ENCODE peak calls at places on chromosomes 13 and 19, in six cellular contexts. One of them, this sample, is unnamed.

GRCh38 chr13:27442797-27443196 is 7.6 kb downstream of the MTIF3 start:
- DNase-seq in brain microvascular endothelial cell: no peak
- DNase-seq in mucosa of descending colon: no peak
- DNase-seq in tibial artery: no peak
- DNase-seq in endodermal cell: no peak
- DNase-seq in coronary artery: no peak
- DNase-seq in this sample: no peak

GRCh38 chr19:5480427-5480836 is 25.2 kb downstream of the ZNRF4 start:
- DNase-seq in brain microvascular endothelial cell: no peak
- DNase-seq in mucosa of descending colon: peak
- DNase-seq in tibial artery: no peak
- DNase-seq in endodermal cell: peak
- DNase-seq in coronary artery: no peak
- DNase-seq in this sample: no peak

GRCh38 chr19:12779162-12779993 is 4.0 kb upstream of the HOOK2 start:
- DNase-seq in brain microvascular endothelial cell: peak
- DNase-seq in mucosa of descending colon: peak
- DNase-seq in tibial artery: no peak
- DNase-seq in endodermal cell: peak
- DNase-seq in coronary artery: peak
- DNase-seq in this sample: peak

GRCh38 chr19:7743425-7743841 is 3.9 kb downstream of the CD209 start:
- DNase-seq in brain microvascular endothelial cell: no peak
- DNase-seq in mucosa of descending colon: no peak
- DNase-seq in tibial artery: no peak
- DNase-seq in endodermal cell: no peak
- DNase-seq in coronary artery: no peak
- DNase-seq in this sample: no peak

GRCh38 chr13:113078895-113079720 is 26.5 kb upstream of the F7 start:
- DNase-seq in brain microvascular endothelial cell: no peak
- DNase-seq in mucosa of descending colon: no peak
- DNase-seq in tibial artery: no peak
- DNase-seq in endodermal cell: no peak
- DNase-seq in coronary artery: no peak
- DNase-seq in this sample: no peak

GRCh38 chr19:511101-511841 is 4.0 kb downstream of the TPGS1 start:
- DNase-seq in brain microvascular endothelial cell: no peak
- DNase-seq in mucosa of descending colon: peak
- DNase-seq in tibial artery: no peak
- DNase-seq in endodermal cell: peak
- DNase-seq in coronary artery: no peak
- DNase-seq in this sample: no peak

GRCh38 chr13:111926501-111927180 is 140.3 kb upstream of the SOX1 start:
- DNase-seq in brain microvascular endothelial cell: no peak
- DNase-seq in mucosa of descending colon: no peak
- DNase-seq in tibial artery: no peak
- DNase-seq in endodermal cell: peak
- DNase-seq in coronary artery: peak
- DNase-seq in this sample: no peak

GRCh38 chr13:38921081-38921480 is 69.5 kb downstream of the STOML3 start:
- DNase-seq in brain microvascular endothelial cell: no peak
- DNase-seq in mucosa of descending colon: no peak
- DNase-seq in tibial artery: no peak
- DNase-seq in endodermal cell: no peak
- DNase-seq in coronary artery: no peak
- DNase-seq in this sample: no peak

GRCh38 chr19:29715695-29716581 is 877 bp upstream of the C19orf12 start:
- DNase-seq in brain microvascular endothelial cell: no peak
- DNase-seq in mucosa of descending colon: peak
- DNase-seq in tibial artery: no peak
- DNase-seq in endodermal cell: no peak
- DNase-seq in coronary artery: no peak
- DNase-seq in this sample: no peak

GRCh38 chr19:58572818-58573657 is at the start of gene MZF1:
- DNase-seq in brain microvascular endothelial cell: peak
- DNase-seq in mucosa of descending colon: peak
- DNase-seq in tibial artery: peak
- DNase-seq in endodermal cell: peak
- DNase-seq in coronary artery: peak
- DNase-seq in this sample: peak

GRCh38 chr19:13700621-13701020 is 63.7 kb upstream of the MRI1 start:
- DNase-seq in brain microvascular endothelial cell: no peak
- DNase-seq in mucosa of descending colon: no peak
- DNase-seq in tibial artery: no peak
- DNase-seq in endodermal cell: no peak
- DNase-seq in coronary artery: no peak
- DNase-seq in this sample: no peak

GRCh38 chr13:44197791-44198770 is 175.5 kb upstream of the SERP2 start:
- DNase-seq in brain microvascular endothelial cell: peak
- DNase-seq in mucosa of descending colon: no peak
- DNase-seq in tibial artery: no peak
- DNase-seq in endodermal cell: no peak
- DNase-seq in coronary artery: no peak
- DNase-seq in this sample: no peak

GRCh38 chr13:27425151-27425917 is 915 bp downstream of the GTF3A start:
- DNase-seq in brain microvascular endothelial cell: no peak
- DNase-seq in mucosa of descending colon: peak
- DNase-seq in tibial artery: no peak
- DNase-seq in endodermal cell: no peak
- DNase-seq in coronary artery: no peak
- DNase-seq in this sample: no peak

GRCh38 chr19:5369962-5370367 is 29.4 kb upstream of the PTPRS start:
- DNase-seq in brain microvascular endothelial cell: peak
- DNase-seq in mucosa of descending colon: peak
- DNase-seq in tibial artery: no peak
- DNase-seq in endodermal cell: peak
- DNase-seq in coronary artery: no peak
- DNase-seq in this sample: no peak

GRCh38 chr19:18464646-18465045 is 26.7 kb upstream of the ISYNA1 start:
- DNase-seq in brain microvascular endothelial cell: peak
- DNase-seq in mucosa of descending colon: peak
- DNase-seq in tibial artery: peak
- DNase-seq in endodermal cell: no peak
- DNase-seq in coronary artery: peak
- DNase-seq in this sample: peak

GRCh38 chr19:752652-753517 is 2.0 kb downstream of the MISP start:
- DNase-seq in brain microvascular endothelial cell: peak
- DNase-seq in mucosa of descending colon: peak
- DNase-seq in tibial artery: peak
- DNase-seq in endodermal cell: no peak
- DNase-seq in coronary artery: no peak
- DNase-seq in this sample: peak

GRCh38 chr13:50867641-50867952 is 24.1 kb upstream of the DLEU7 start:
- DNase-seq in brain microvascular endothelial cell: no peak
- DNase-seq in mucosa of descending colon: no peak
- DNase-seq in tibial artery: no peak
- DNase-seq in endodermal cell: no peak
- DNase-seq in coronary artery: no peak
- DNase-seq in this sample: no peak

GRCh38 chr13:101959016-101959415 is 442.8 kb downstream of the FGF14 start:
- DNase-seq in brain microvascular endothelial cell: no peak
- DNase-seq in mucosa of descending colon: no peak
- DNase-seq in tibial artery: no peak
- DNase-seq in endodermal cell: no peak
- DNase-seq in coronary artery: no peak
- DNase-seq in this sample: no peak

GRCh38 chr19:38303517-38304351 is at the start of gene C19orf33:
- DNase-seq in brain microvascular endothelial cell: no peak
- DNase-seq in mucosa of descending colon: peak
- DNase-seq in tibial artery: no peak
- DNase-seq in endodermal cell: peak
- DNase-seq in coronary artery: no peak
- DNase-seq in this sample: no peak

GRCh38 chr13:36418022-36418805 is 14.1 kb upstream of the CCNA1 start:
- DNase-seq in brain microvascular endothelial cell: peak
- DNase-seq in mucosa of descending colon: no peak
- DNase-seq in tibial artery: no peak
- DNase-seq in endodermal cell: peak
- DNase-seq in coronary artery: no peak
- DNase-seq in this sample: peak

GRCh38 chr13:99989376-99990044 is 7.9 kb downstream of the ZIC2 start:
- DNase-seq in brain microvascular endothelial cell: no peak
- DNase-seq in mucosa of descending colon: no peak
- DNase-seq in tibial artery: no peak
- DNase-seq in endodermal cell: peak
- DNase-seq in coronary artery: no peak
- DNase-seq in this sample: no peak
- H3K4me3 ChIP-seq in brain microvascular endothelial cell: no peak
- H3K4me3 ChIP-seq in mucosa of descending colon: no peak
- H3K4me3 ChIP-seq in tibial artery: no peak
- H3K4me3 ChIP-seq in endodermal cell: peak
- H3K4me3 ChIP-seq in coronary artery: no peak
- H3K4me3 ChIP-seq in this sample: peak

DNA sequence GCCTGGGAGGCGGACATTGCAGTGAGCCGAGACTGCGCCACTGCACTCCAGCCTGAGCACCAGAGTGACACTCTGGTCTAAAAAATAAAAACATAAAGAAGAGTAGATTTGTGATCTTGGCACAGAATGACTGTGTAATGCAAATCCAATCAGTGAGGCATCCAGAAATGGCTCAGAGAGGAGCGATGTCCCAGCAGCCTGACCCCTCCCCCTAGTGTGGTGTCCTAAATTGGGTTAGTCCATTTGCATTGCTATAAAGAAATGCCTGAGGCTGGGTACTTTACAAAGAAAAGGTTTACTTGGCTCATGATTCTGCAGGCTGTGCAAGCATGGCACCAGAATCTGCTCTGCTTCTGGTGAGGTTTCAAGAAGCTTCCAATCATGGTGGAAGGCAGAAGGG is 59.1 kb upstream of the ZNF30 start:
- DNase-seq in brain microvascular endothelial cell: no peak
- DNase-seq in mucosa of descending colon: no peak
- DNase-seq in tibial artery: no peak
- DNase-seq in endodermal cell: no peak
- DNase-seq in coronary artery: no peak
- DNase-seq in this sample: no peak
- H3K4me3 ChIP-seq in brain microvascular endothelial cell: no peak
- H3K4me3 ChIP-seq in mucosa of descending colon: no peak
- H3K4me3 ChIP-seq in tibial artery: no peak
- H3K4me3 ChIP-seq in endodermal cell: no peak
- H3K4me3 ChIP-seq in coronary artery: no peak
- H3K4me3 ChIP-seq in this sample: no peak

DNA sequence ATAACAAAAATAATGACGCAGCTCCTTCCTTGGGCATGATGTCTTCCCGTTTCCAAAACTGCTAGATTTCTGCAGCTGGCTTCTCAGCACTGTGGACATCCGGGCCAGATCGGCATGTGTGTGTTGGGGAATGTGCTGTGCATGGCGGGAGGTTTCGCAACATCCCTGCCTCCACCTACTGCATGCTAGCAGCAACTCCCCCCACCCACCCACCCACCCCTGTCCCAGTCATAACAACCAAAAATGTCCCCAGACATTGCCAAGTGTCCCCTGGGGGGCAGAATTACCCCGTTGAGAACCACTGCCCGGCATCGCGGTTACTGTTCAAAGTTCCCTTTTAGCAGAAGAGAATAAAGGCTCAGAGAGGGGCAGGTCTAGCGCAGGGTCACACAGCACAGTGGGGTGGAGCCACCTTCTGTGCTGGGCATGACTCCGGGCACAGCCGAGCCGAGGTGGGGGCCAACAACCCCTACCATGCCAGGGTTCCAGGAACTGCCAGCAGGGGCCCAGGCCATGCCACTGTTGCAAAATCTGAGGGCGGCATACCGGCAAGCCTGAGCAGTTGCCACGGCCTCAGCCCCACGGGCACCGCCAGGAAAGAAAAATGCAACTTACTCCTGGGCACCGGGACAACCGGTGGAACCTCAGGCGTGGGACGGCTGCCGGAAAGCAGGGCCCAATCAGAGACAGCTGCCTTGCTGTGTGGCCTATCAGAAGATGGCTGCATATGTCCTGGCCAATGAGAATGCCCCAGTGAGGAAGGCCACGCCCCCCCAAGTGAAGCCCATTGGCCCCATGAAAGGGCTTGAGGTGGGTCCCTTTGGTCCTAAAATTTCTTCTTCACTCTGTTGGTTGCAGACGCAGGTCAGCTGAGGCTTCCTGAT is 22.5 kb upstream of the NFIC start:
- DNase-seq in brain microvascular endothelial cell: peak
- DNase-seq in mucosa of descending colon: peak
- DNase-seq in tibial artery: peak
- DNase-seq in endodermal cell: peak
- DNase-seq in coronary artery: peak
- DNase-seq in this sample: peak
- H3K4me3 ChIP-seq in brain microvascular endothelial cell: no peak
- H3K4me3 ChIP-seq in mucosa of descending colon: no peak
- H3K4me3 ChIP-seq in tibial artery: peak
- H3K4me3 ChIP-seq in endodermal cell: no peak
- H3K4me3 ChIP-seq in coronary artery: peak
- H3K4me3 ChIP-seq in this sample: peak

GRCh38 chr19:32676186-32676894 is 692 bp downstream of the RGS9BP start:
- DNase-seq in brain microvascular endothelial cell: no peak
- DNase-seq in mucosa of descending colon: no peak
- DNase-seq in tibial artery: no peak
- DNase-seq in endodermal cell: peak
- DNase-seq in coronary artery: no peak
- DNase-seq in this sample: no peak
- H3K4me3 ChIP-seq in brain microvascular endothelial cell: peak
- H3K4me3 ChIP-seq in mucosa of descending colon: no peak
- H3K4me3 ChIP-seq in tibial artery: peak
- H3K4me3 ChIP-seq in endodermal cell: peak
- H3K4me3 ChIP-seq in coronary artery: peak
- H3K4me3 ChIP-seq in this sample: peak

DNA sequence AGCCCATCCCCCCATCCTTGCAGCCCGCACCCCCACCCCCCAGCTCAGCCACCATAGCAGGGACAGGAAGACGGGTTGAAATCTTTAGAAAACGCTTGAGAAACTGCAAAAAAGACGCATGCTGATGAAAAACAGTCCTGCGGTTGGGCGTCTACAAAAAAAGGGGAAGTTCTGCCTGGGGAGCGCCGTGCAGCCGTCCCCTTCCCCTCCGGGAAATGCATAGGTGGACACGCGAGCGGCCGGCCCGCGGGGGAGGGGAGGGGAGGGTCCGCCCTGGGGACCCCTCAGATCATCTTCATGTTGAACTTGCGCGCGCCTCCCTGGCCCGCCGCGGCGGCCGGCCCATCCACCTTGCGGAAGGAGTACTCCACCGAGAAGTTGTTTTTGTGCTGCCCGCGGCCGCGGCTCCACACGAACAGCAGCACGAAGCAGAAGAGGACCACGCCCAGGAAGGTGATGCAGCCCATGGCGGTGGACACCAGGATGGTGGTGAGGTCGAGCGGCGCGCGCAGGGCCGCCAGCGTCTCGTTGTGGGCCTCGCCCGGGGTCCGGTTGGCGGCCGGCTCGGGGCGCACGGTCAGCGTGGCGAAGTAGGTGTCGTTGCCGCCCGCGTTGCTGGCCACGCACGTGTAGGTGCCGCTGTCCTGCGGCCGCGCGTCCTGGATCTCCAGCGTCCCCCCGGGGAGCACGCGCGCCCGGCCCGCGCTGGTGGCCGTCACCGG is 7.9 kb upstream of the PEAK3 start:
- DNase-seq in brain microvascular endothelial cell: no peak
- DNase-seq in mucosa of descending colon: peak
- DNase-seq in tibial artery: no peak
- DNase-seq in endodermal cell: peak
- DNase-seq in coronary artery: no peak
- DNase-seq in this sample: no peak
- H3K4me3 ChIP-seq in brain microvascular endothelial cell: no peak
- H3K4me3 ChIP-seq in mucosa of descending colon: peak
- H3K4me3 ChIP-seq in tibial artery: peak
- H3K4me3 ChIP-seq in endodermal cell: no peak
- H3K4me3 ChIP-seq in coronary artery: peak
- H3K4me3 ChIP-seq in this sample: no peak

This sample was measured in astrocyte of the cerebellum.